ENCODE peak calls at places on chromosomes 2 and 18, in six cellular contexts. I is COR-L47; X is nephron progenitor cell; M is stimulated activated CD4-positive, alpha-beta T cell treated with anti-CD3 and anti-CD28 coated beads, TNF-alpha, amount 100 ng/mL, for 24 hours; H is dorsolateral prefrontal cortex; V is NCI-H1092 treated with DMSO at 0.1 percent for 48 hours. N is an unnamed sample.

GRCh38 chr2:9752441-9753275 is 90.6 kb upstream of the TAF1B start:
- DNase-seq in I (no peak), X (no peak), M (peak; percentile 74), H (no peak), V (no peak), N (no peak)

GRCh38 chr2:217412299-217412698 is 552.4 kb upstream of the TNP1 start:
- DNase-seq in I (no peak), X (no peak), M (no peak), H (no peak), V (no peak), N (no peak)

GRCh38 chr18:8503287-8503686 is 106.0 kb upstream of the RAB12 start:
- DNase-seq in I (no peak), X (no peak), M (no peak), H (no peak), V (no peak), N (no peak)

GRCh38 chr2:73197579-73197978 is 4.8 kb upstream of the NOTO start:
- DNase-seq in I (no peak), X (no peak), M (no peak), H (no peak), V (no peak), N (no peak)

GRCh38 chr2:127514485-127514884 is 11.8 kb downstream of the IWS1 start:
- DNase-seq in I (no peak), X (no peak), M (no peak), H (peak; percentile 66), V (no peak), N (peak; percentile 63)

GRCh38 chr2:71536311-71536710 is 83.0 kb downstream of the DYSF start:
- DNase-seq in I (no peak), X (no peak), M (no peak), H (no peak), V (no peak), N (no peak)

GRCh38 chr2:166184789-166185188 is 57.0 kb upstream of the SCN1A start:
- DNase-seq in I (no peak), X (no peak), M (no peak), H (no peak), V (no peak), N (no peak)

GRCh38 chr2:121386707-121387106 is 101.7 kb upstream of the TFCP2L1 start:
- DNase-seq in I (no peak), X (no peak), M (no peak), H (no peak), V (no peak), N (no peak)

GRCh38 chr2:177114712-177115111 is 97.9 kb upstream of the HNRNPA3 start:
- DNase-seq in I (no peak), X (no peak), M (no peak), H (no peak), V (no peak), N (no peak)

GRCh38 chr2:227822416-227823003 is 8.9 kb downstream of the CCL20 start:
- DNase-seq in I (no peak), X (no peak), M (no peak), H (no peak), V (no peak), N (no peak)

N was measured in head of caudate nucleus.